ENCODE peak calls at places on chromosomes 2 and 18, in seven cellular contexts. I, X, M, U, V, K and T are unnamed samples.

GRCh38 chr2:42234056-42234455 is 64.9 kb downstream of the EML4 start:
- DNase-seq in I (no peak), K (peak; percentile 89), M (no peak), X (no peak), U (peak; percentile 74), V (peak; percentile 54), T (no peak)

GRCh38 chr2:234670052-234670451 is 173.2 kb upstream of the ARL4C start:
- DNase-seq in K (peak; percentile 94), M (no peak), I (no peak), X (no peak), U (peak; percentile 93), V (no peak), T (no peak)

GRCh38 chr2:101007415-101008345 is 5.6 kb downstream of the RPL31 start:
- DNase-seq in K (no peak), M (peak; percentile 40), I (no peak), V (peak; percentile 35), U (no peak), X (no peak), T (no peak)

GRCh38 chr2:29053680-29054400 is 20.5 kb downstream of the PCARE start:
- DNase-seq in V (no peak), M (peak; percentile 21), K (no peak), U (no peak), X (no peak), I (no peak), T (no peak)

GRCh38 chr18:48949051-48949605 is 1.6 kb downstream of the SMAD7 start:
- DNase-seq in K (no peak), V (no peak), I (peak; percentile 47), X (no peak), U (no peak), M (no peak), T (no peak)

GRCh38 chr2:187215576-187216240 is 232.3 kb downstream of the CALCRL start:
- DNase-seq in U (peak; percentile 84), M (no peak), X (no peak), I (no peak), V (no peak), K (no peak), T (no peak)

GRCh38 chr2:164538250-164538866 is 82.9 kb downstream of the GRB14 start:
- DNase-seq in V (peak; percentile 75), X (peak; percentile 26), U (peak; percentile 45), I (peak; percentile 62), M (peak; percentile 52), K (peak; percentile 29), T (peak; percentile 65)

GRCh38 chr18:79515331-79515730 is 119.6 kb downstream of the NFATC1 start:
- DNase-seq in X (no peak), K (no peak), U (no peak), V (no peak), I (no peak), M (no peak), T (no peak)

GRCh38 chr18:73850782-73851181 is 296.9 kb downstream of the FBXO15 start:
- DNase-seq in X (no peak), M (no peak), V (no peak), I (no peak), K (no peak), U (no peak), T (no peak)

GRCh38 chr18:3998698-3999333 is 456.3 kb downstream of the DLGAP1 start:
- DNase-seq in I (peak; percentile 62), K (peak; percentile 77), M (peak; percentile 70), U (peak; percentile 45), V (peak; percentile 70), X (no peak), T (peak; percentile 14)

GRCh38 chr2:225328192-225328591 is 71.3 kb upstream of the NYAP2 start:
- DNase-seq in K (peak; percentile 57), I (no peak), V (peak; percentile 6), M (peak; percentile 39), U (peak; percentile 67), X (no peak), T (peak; percentile 6)

GRCh38 chr2:109183871-109184270 is 54.9 kb downstream of the SH3RF3 start:
- DNase-seq in U (no peak), V (no peak), M (no peak), K (no peak), X (no peak), I (no peak), T (no peak)

GRCh38 chr2:221997100-221997499 is 301.7 kb downstream of the PAX3 start:
- DNase-seq in I (no peak), U (peak; percentile 93), K (peak; percentile 89), V (peak; percentile 27), M (peak; percentile 42), X (no peak), T (peak; percentile 10)

GRCh38 chr18:58525928-58526424 is 102.9 kb downstream of the ALPK2 start:
- DNase-seq in V (no peak), I (no peak), X (no peak), M (no peak), U (no peak), K (no peak), T (no peak)

GRCh38 chr2:53770264-53770663 is 2.7 kb downstream of the CHAC2 start:
- DNase-seq in U (peak; percentile 27), I (no peak), M (peak; percentile 23), X (no peak), K (no peak), V (no peak), T (no peak)

GRCh38 chr2:86078801-86079545 is 26.7 kb downstream of the POLR1A start:
- DNase-seq in U (peak; percentile 54), X (no peak), K (peak; percentile 47), I (peak; percentile 10), V (no peak), M (peak; percentile 69), T (no peak)

GRCh38 chr2:65436169-65436824 is 3.9 kb upstream of the SPRED2 start:
- DNase-seq in K (peak; percentile 96), M (peak; percentile 84), V (peak; percentile 75), I (peak; percentile 79), X (peak; percentile 73), U (peak; percentile 92), T (peak; percentile 89)

GRCh38 chr2:225275443-225275842 is 124.1 kb upstream of the NYAP2 start:
- DNase-seq in M (no peak), X (no peak), V (no peak), I (no peak), U (no peak), K (no peak), T (no peak)

GRCh38 chr2:39483530-39483929 is 46.4 kb upstream of the MAP4K3 start:
- DNase-seq in K (peak; percentile 15), M (no peak), I (no peak), X (no peak), V (no peak), U (no peak), T (no peak)

GRCh38 chr18:48892146-48892855 is 58.5 kb downstream of the SMAD7 start:
- DNase-seq in K (no peak), U (no peak), M (no peak), V (no peak), X (no peak), I (no peak), T (no peak)

GRCh38 chr2:135052997-135053474 is 944 bp downstream of the RAB3GAP1 start:
- DNase-seq in U (peak; percentile 11), V (peak; percentile 8), I (peak; percentile 4), M (no peak), X (no peak), K (no peak), T (no peak)
- H3K4me2 ChIP-seq in U (peak overlapping the region; percentile 74), V (peak overlapping the region; percentile 99), I (peak overlapping the region; percentile 79), M (peak overlapping the region; percentile 89), X (peak overlapping the region; percentile 56), K (peak overlapping the region; percentile 81), T (peak overlapping the region; percentile 85)

GRCh38 chr2:121185571-121186074 is 99.4 kb downstream of the TFCP2L1 start:
- DNase-seq in K (no peak), X (no peak), U (peak; percentile 20), I (peak; percentile 36), V (no peak), M (no peak), T (no peak)

GRCh38 chr2:121187351-121187921 is 97.6 kb downstream of the TFCP2L1 start:
- DNase-seq in V (no peak), K (no peak), I (no peak), U (no peak), X (no peak), M (no peak), T (no peak)

GRCh38 chr2:121185111-121185510 is 99.9 kb downstream of the TFCP2L1 start:
- DNase-seq in U (no peak), V (no peak), K (no peak), I (no peak), X (no peak), M (no peak), T (no peak)

GRCh38 chr2:121187922-121188411 is 97.0 kb downstream of the TFCP2L1 start:
- DNase-seq in I (no peak), U (no peak), V (no peak), K (no peak), M (no peak), X (no peak), T (no peak)

DNA sequence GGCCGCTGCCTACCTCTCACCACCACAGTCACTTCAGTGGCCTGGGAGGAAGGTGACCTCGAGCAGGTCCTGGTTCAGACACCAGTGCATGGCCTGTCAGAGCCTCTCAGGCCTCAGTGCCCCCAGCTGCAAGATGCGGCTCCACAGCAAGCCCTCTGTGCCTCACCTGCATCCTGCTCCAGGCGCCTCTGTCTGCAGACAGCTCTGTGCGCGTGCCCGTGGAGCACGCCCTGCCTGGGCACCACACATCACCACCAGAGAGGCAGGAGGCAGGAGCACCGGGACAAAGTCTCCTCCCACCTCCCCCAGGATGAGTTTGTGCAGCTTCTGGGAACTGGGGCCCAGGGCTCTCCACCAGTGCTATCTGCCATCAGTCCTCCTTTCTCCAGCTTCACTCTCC is 98.7 kb downstream of the TFCP2L1 start:
- DNase-seq in X (no peak), M (no peak), I (no peak), V (no peak), U (no peak), K (no peak), T (no peak)
- H3K4me2 ChIP-seq in X (no peak overlapping the region), M (no peak overlapping the region), I (no peak overlapping the region), V (no peak overlapping the region), U (no peak overlapping the region), K (no peak overlapping the region), T (no peak overlapping the region)

GRCh38 chr18:12621737-12622306 is 36.1 kb downstream of the SPIRE1 start:
- DNase-seq in M (no peak), I (no peak), X (no peak), U (peak; percentile 88), K (peak; percentile 96), V (no peak), T (no peak)
- H3K4me2 ChIP-seq in M (no peak overlapping the region), I (no peak overlapping the region), X (no peak overlapping the region), U (no peak overlapping the region), K (no peak overlapping the region), V (no peak overlapping the region), T (no peak overlapping the region)

GRCh38 chr2:127636248-127637235 is 9.4 kb upstream of the GPR17 start:
- DNase-seq in U (no peak), X (no peak), K (no peak), M (no peak), V (no peak), I (no peak), T (no peak)
- H3K4me2 ChIP-seq in U (no peak overlapping the region), X (no peak overlapping the region), K (no peak overlapping the region), M (no peak overlapping the region), V (no peak overlapping the region), I (no peak overlapping the region), T (no peak overlapping the region)